ENCODE peak calls at places on chromosome 16, in four cellular contexts. P is GM12878, H is K562, B is HepG2. I is an unnamed sample.
A peak's percentile ranks its signal among the peaks of the same experiment; 100 is the strongest.

GRCh38 chr16:89431158-89431584 is 59.2 kb downstream of the ANKRD11 start:
- DNase-seq in P (no peak), H (no peak), B (no peak), I (no peak)

GRCh38 chr16:76193851-76194620 is 83.2 kb upstream of the CNTNAP4 start:
- DNase-seq in P (no peak), H (no peak), B (no peak), I (no peak)

GRCh38 chr16:48384982-48385271 is 286 bp downstream of the SIAH1 start:
- DNase-seq in P (no peak), H (no peak), B (no peak), I (peak; percentile 54)

GRCh38 chr16:54072237-54072636 is 214.3 kb downstream of the IRX3 start:
- DNase-seq in P (no peak), H (no peak), B (no peak), I (no peak)

GRCh38 chr16:86492267-86492960 is 17.9 kb upstream of the FOXF1 start:
- DNase-seq in P (no peak), H (no peak), B (no peak), I (no peak)

GRCh38 chr16:976389-976931 is 5.1 kb upstream of the SOX8 start:
- DNase-seq in P (no peak), H (no peak), B (no peak), I (no peak)

GRCh38 chr16:50354629-50355456 is 13.9 kb downstream of the BRD7 start:
- DNase-seq in P (no peak), H (peak; percentile 34), B (no peak), I (no peak)

GRCh38 chr16:81786868-81787267 is 7.8 kb downstream of the PLCG2 start:
- DNase-seq in P (no peak), H (no peak), B (no peak), I (no peak)

GRCh38 chr16:649646-650045 is 481 bp downstream of the WDR90 start:
- DNase-seq in P (no peak), H (no peak), B (no peak), I (no peak)

GRCh38 chr16:22296225-22297113 is 740 bp upstream of the POLR3E start:
- DNase-seq in P (peak; percentile 94), H (no peak), B (peak; percentile 34), I (no peak)

GRCh38 chr16:14672403-14672971 is 21.6 kb downstream of the PLA2G10 start:
- DNase-seq in P (peak; percentile 72), H (no peak), B (peak; percentile 16), I (no peak)

GRCh38 chr16:2963611-2964415 is at the start of gene KREMEN2:
- DNase-seq in P (no peak), H (peak; percentile 86), B (peak; percentile 56), I (peak; percentile 79)

GRCh38 chr16:84294196-84295142 is at the start of gene WFDC1:
- DNase-seq in P (no peak), H (no peak), B (no peak), I (no peak)

GRCh38 chr16:72109300-72109699 is 15.7 kb downstream of the DHX38 start:
- DNase-seq in P (no peak), H (no peak), B (no peak), I (no peak)

GRCh38 chr16:28258571-28258970 is 33.8 kb upstream of the SBK1 start:
- DNase-seq in P (no peak), H (no peak), B (no peak), I (no peak)

GRCh38 chr16:85569615-85570212 is 43.4 kb upstream of the GSE1 start:
- DNase-seq in P (peak; percentile 74), H (peak; percentile 69), B (no peak), I (peak; percentile 43)

GRCh38 chr16:47927330-47927729 is 228.5 kb downstream of the ABCC12 start:
- DNase-seq in P (no peak), H (no peak), B (no peak), I (no peak)

GRCh38 chr16:88633684-88634140 is 4.7 kb upstream of the IL17C start:
- DNase-seq in P (peak; percentile 55), H (peak; percentile 61), B (peak; percentile 63), I (no peak)

GRCh38 chr16:77383606-77384187 is 51.1 kb downstream of the ADAMTS18 start:
- DNase-seq in P (no peak), H (no peak), B (peak; percentile 74), I (no peak)

GRCh38 chr16:90042946-90043514 is 23.8 kb upstream of the DBNDD1 start:
- DNase-seq in P (no peak), H (no peak), B (no peak), I (no peak)

GRCh38 chr16:78096386-78096785 is 3.1 kb upstream of the WWOX start:
- DNase-seq in P (no peak), H (no peak), B (no peak), I (no peak)

GRCh38 chr16:47446431-47446830 is 14.4 kb downstream of the ITFG1 start:
- DNase-seq in P (no peak), H (no peak), B (no peak), I (no peak)

GRCh38 chr16:24978370-24978914 is 36.7 kb downstream of the ARHGAP17 start:
- DNase-seq in P (peak; percentile 77), H (no peak), B (no peak), I (no peak)

DNA sequence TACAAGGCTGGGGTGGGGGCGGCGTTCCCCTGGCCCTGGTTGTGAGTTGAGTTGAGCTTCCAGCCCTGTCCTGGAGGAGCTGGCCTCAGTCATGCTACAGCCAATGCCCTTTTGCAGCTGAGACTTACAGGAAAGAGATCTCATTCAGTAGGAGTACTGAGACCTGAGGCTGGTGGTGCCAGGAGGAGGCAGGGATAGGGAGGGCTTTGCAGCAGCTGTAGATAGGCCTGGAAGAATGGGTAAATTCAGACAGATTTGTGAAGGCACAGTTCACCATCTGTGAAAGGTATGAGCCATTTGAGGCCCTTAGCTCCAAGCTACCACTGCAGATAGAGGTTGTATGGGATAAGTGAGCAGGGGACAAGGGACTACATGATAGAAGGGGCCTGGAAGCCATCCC is 5.6 kb downstream of the STX4 start:
- DNase-seq in P (no peak), H (no peak), B (no peak), I (no peak)
- TF ChIP-seq BHLHE40 in P (no peak), H (no peak), B (no peak), I (no peak)

GRCh38 chr16:65910291-65910690 is 456.2 kb upstream of the CDH5 start:
- DNase-seq in P (no peak), H (no peak), B (no peak), I (no peak)

GRCh38 chr16:65908568-65908967 is 457.9 kb upstream of the CDH5 start:
- DNase-seq in P (no peak), H (peak; percentile 19), B (no peak), I (no peak)

GRCh38 chr16:65905326-65905725 is 461.2 kb upstream of the CDH5 start:
- DNase-seq in P (no peak), H (no peak), B (no peak), I (no peak)

GRCh38 chr16:65909310-65910050 is 457.0 kb upstream of the CDH5 start:
- DNase-seq in P (no peak), H (no peak), B (peak; percentile 38), I (no peak)

GRCh38 chr16:65904361-65904760 is 462.1 kb upstream of the CDH5 start:
- DNase-seq in P (no peak), H (no peak), B (no peak), I (no peak)
- TF ChIP-seq TARDBP in P (no peak), H (no peak), B (no peak), I (no peak)

GRCh38 chr16:80663078-80663477 is 122.3 kb downstream of the DYNLRB2 start:
- DNase-seq in P (no peak), H (no peak), B (no peak), I (no peak)
- TF ChIP-seq BHLHE40 in P (no peak), H (no peak), B (no peak), I (no peak)

GRCh38 chr16:27108826-27109665 is 42.3 kb downstream of the C16orf82 start:
- DNase-seq in P (no peak), H (no peak), B (no peak), I (no peak)

GRCh38 chr16:27106305-27106704 is 39.6 kb downstream of the C16orf82 start:
- DNase-seq in P (no peak), H (no peak), B (no peak), I (no peak)

GRCh38 chr16:27108051-27108770 is 41.5 kb downstream of the C16orf82 start:
- DNase-seq in P (no peak), H (no peak), B (no peak), I (no peak)

GRCh38 chr16:27109666-27110523 is 43.2 kb downstream of the C16orf82 start:
- DNase-seq in P (no peak), H (peak; percentile 93), B (peak; percentile 62), I (peak; percentile 89)

GRCh38 chr16:27107185-27107592 is 40.5 kb downstream of the C16orf82 start:
- DNase-seq in P (no peak), H (peak; percentile 40), B (no peak), I (no peak)
- TF ChIP-seq TARDBP in P (no peak), H (no peak), B (no peak), I (no peak)

I was measured in HEK293T.